ENCODE peak calls at places on chromosomes 13 and 19, in five cellular contexts. One of them, this sample, is unnamed.

GRCh38 chr19:31656507-31656906 is 307.3 kb upstream of the TSHZ3 start:
- DNase-seq in DMS153: no peak
- DNase-seq in left ventricle myocardium inferior: no peak
- DNase-seq in activated gamma-delta T cell treated with anti-CD3 and anti-CD28 coated beads, Interleukin-2, amount 50 U/mL, for 16 hours: no peak
- DNase-seq in choroid plexus epithelial cell: no peak
- DNase-seq in this sample: no peak

GRCh38 chr13:109698779-109699178 is 87.6 kb downstream of the IRS2 start:
- DNase-seq in DMS153: no peak
- DNase-seq in activated gamma-delta T cell treated with anti-CD3 and anti-CD28 coated beads, Interleukin-2, amount 50 U/mL, for 16 hours: no peak
- DNase-seq in left ventricle myocardium inferior: no peak
- DNase-seq in choroid plexus epithelial cell: peak; percentile 74
- DNase-seq in this sample: no peak

GRCh38 chr19:49949735-49950589 is 11.0 kb downstream of the SIGLEC11 start:
- DNase-seq in left ventricle myocardium inferior: no peak
- DNase-seq in choroid plexus epithelial cell: no peak
- DNase-seq in DMS153: no peak
- DNase-seq in activated gamma-delta T cell treated with anti-CD3 and anti-CD28 coated beads, Interleukin-2, amount 50 U/mL, for 16 hours: no peak
- DNase-seq in this sample: peak; percentile 7

GRCh38 chr13:39406688-39407087 is 196.3 kb downstream of the LHFPL6 start:
- DNase-seq in choroid plexus epithelial cell: no peak
- DNase-seq in left ventricle myocardium inferior: no peak
- DNase-seq in DMS153: no peak
- DNase-seq in activated gamma-delta T cell treated with anti-CD3 and anti-CD28 coated beads, Interleukin-2, amount 50 U/mL, for 16 hours: no peak
- DNase-seq in this sample: no peak

GRCh38 chr13:72726721-72727416 is 560 bp downstream of the MZT1 start:
- DNase-seq in left ventricle myocardium inferior: peak; percentile 42
- DNase-seq in DMS153: peak; percentile 3
- DNase-seq in choroid plexus epithelial cell: peak; percentile 23
- DNase-seq in activated gamma-delta T cell treated with anti-CD3 and anti-CD28 coated beads, Interleukin-2, amount 50 U/mL, for 16 hours: peak; percentile 16
- DNase-seq in this sample: peak; percentile 35

GRCh38 chr19:5154129-5154798 is 185.4 kb downstream of the KDM4B start:
- DNase-seq in choroid plexus epithelial cell: peak; percentile 19
- DNase-seq in activated gamma-delta T cell treated with anti-CD3 and anti-CD28 coated beads, Interleukin-2, amount 50 U/mL, for 16 hours: no peak
- DNase-seq in DMS153: no peak
- DNase-seq in left ventricle myocardium inferior: no peak
- DNase-seq in this sample: peak; percentile 63

GRCh38 chr19:47886010-47886559 is at the start of gene SULT2A1:
- DNase-seq in activated gamma-delta T cell treated with anti-CD3 and anti-CD28 coated beads, Interleukin-2, amount 50 U/mL, for 16 hours: no peak
- DNase-seq in left ventricle myocardium inferior: no peak
- DNase-seq in choroid plexus epithelial cell: peak; percentile 0
- DNase-seq in DMS153: no peak
- DNase-seq in this sample: peak; percentile 61

GRCh38 chr19:4624301-4624700 is 15.0 kb upstream of the TNFAIP8L1 start:
- DNase-seq in DMS153: no peak
- DNase-seq in choroid plexus epithelial cell: no peak
- DNase-seq in left ventricle myocardium inferior: no peak
- DNase-seq in activated gamma-delta T cell treated with anti-CD3 and anti-CD28 coated beads, Interleukin-2, amount 50 U/mL, for 16 hours: no peak
- DNase-seq in this sample: no peak

GRCh38 chr19:16380314-16380695 is 55.7 kb downstream of the KLF2 start:
- DNase-seq in activated gamma-delta T cell treated with anti-CD3 and anti-CD28 coated beads, Interleukin-2, amount 50 U/mL, for 16 hours: no peak
- DNase-seq in choroid plexus epithelial cell: no peak
- DNase-seq in DMS153: no peak
- DNase-seq in left ventricle myocardium inferior: no peak
- DNase-seq in this sample: no peak

GRCh38 chr19:10384580-10384979 is 4.2 kb upstream of the TYK2 start:
- DNase-seq in DMS153: no peak
- DNase-seq in choroid plexus epithelial cell: no peak
- DNase-seq in left ventricle myocardium inferior: no peak
- DNase-seq in activated gamma-delta T cell treated with anti-CD3 and anti-CD28 coated beads, Interleukin-2, amount 50 U/mL, for 16 hours: no peak
- DNase-seq in this sample: no peak

GRCh38 chr19:52962394-52963228 is at the start of gene ZNF816:
- DNase-seq in choroid plexus epithelial cell: peak; percentile 96
- DNase-seq in DMS153: peak; percentile 93
- DNase-seq in activated gamma-delta T cell treated with anti-CD3 and anti-CD28 coated beads, Interleukin-2, amount 50 U/mL, for 16 hours: peak; percentile 99
- DNase-seq in left ventricle myocardium inferior: peak; percentile 99
- DNase-seq in this sample: peak; percentile 98

GRCh38 chr13:94192576-94192975 is 286.9 kb downstream of the DCT start:
- DNase-seq in activated gamma-delta T cell treated with anti-CD3 and anti-CD28 coated beads, Interleukin-2, amount 50 U/mL, for 16 hours: no peak
- DNase-seq in DMS153: peak; percentile 20
- DNase-seq in left ventricle myocardium inferior: no peak
- DNase-seq in choroid plexus epithelial cell: peak; percentile 63
- DNase-seq in this sample: peak; percentile 22

GRCh38 chr13:107864543-107865460 is 350.5 kb downstream of the LIG4 start:
- DNase-seq in DMS153: peak; percentile 55
- DNase-seq in activated gamma-delta T cell treated with anti-CD3 and anti-CD28 coated beads, Interleukin-2, amount 50 U/mL, for 16 hours: no peak
- DNase-seq in left ventricle myocardium inferior: no peak
- DNase-seq in choroid plexus epithelial cell: peak; percentile 84
- DNase-seq in this sample: no peak

GRCh38 chr19:49692102-49692599 is 1.2 kb downstream of the CPT1C start:
- DNase-seq in activated gamma-delta T cell treated with anti-CD3 and anti-CD28 coated beads, Interleukin-2, amount 50 U/mL, for 16 hours: no peak
- DNase-seq in choroid plexus epithelial cell: no peak
- DNase-seq in left ventricle myocardium inferior: no peak
- DNase-seq in DMS153: no peak
- DNase-seq in this sample: no peak